ENCODE peak calls at places on chromosomes 1 and 21, in nine cellular contexts. W is HuH-7; N is posterior cingulate gyrus; S is activated CD4-positive, alpha-beta T cell treated with anti-CD3 and anti-CD28 coated beads for 1 hour; A is stimulated activated CD4-positive, alpha-beta T cell treated with anti-CD3 and anti-CD28 coated beads, TNF-alpha, amount 100 ng/mL, for 4 hours; H is activated naive CD4-positive, alpha-beta T cell treated with anti-CD3 and anti-CD28 coated beads, Interleukin-2, amount 50 U/mL, for 16 hours; G is left ventricle myocardium inferior; L is small intestine; I is hippocampal formation. V is an unnamed sample.

GRCh38 chr1:156356875-156357534 is 12.0 kb upstream of the RHBG start:
- DNase-seq in W (peak; percentile 89), I (no peak), L (peak; percentile 81), S (peak; percentile 47), H (peak; percentile 65), N (no peak), A (peak; percentile 23), G (no peak), V (peak; percentile 90)

GRCh38 chr1:197750366-197750765 is 24.9 kb downstream of the DENND1B start:
- DNase-seq in L (no peak), I (no peak), G (no peak), H (no peak), A (no peak), N (no peak), S (no peak), W (no peak), V (no peak)

GRCh38 chr1:186681806-186682205 is 1.6 kb upstream of the PTGS2 start:
- DNase-seq in A (no peak), W (no peak), N (no peak), H (no peak), I (no peak), G (no peak), L (no peak), S (no peak), V (no peak)

GRCh38 chr1:9503001-9503675 is 36.1 kb upstream of the SLC25A33 start:
- DNase-seq in I (peak; percentile 6), N (no peak), L (no peak), A (no peak), S (no peak), W (no peak), H (no peak), G (peak; percentile 23), V (no peak)

GRCh38 chr1:118504231-118504644 is 319.2 kb upstream of the SPAG17 start:
- DNase-seq in S (no peak), N (no peak), I (no peak), L (no peak), G (no peak), W (no peak), A (no peak), H (no peak), V (no peak)

GRCh38 chr1:91948501-91949355 is 473 bp upstream of the BRDT start:
- DNase-seq in S (no peak), W (peak; percentile 96), I (no peak), L (peak; percentile 41), H (no peak), G (no peak), A (no peak), N (no peak), V (no peak)

GRCh38 chr1:47418681-47419272 is 2.7 kb downstream of the FOXE3 start:
- DNase-seq in H (no peak), S (no peak), A (no peak), G (no peak), N (no peak), I (no peak), W (no peak), L (no peak), V (no peak)

GRCh38 chr1:185440877-185441276 is 123.8 kb upstream of the IVNS1ABP start:
- DNase-seq in G (no peak), S (no peak), H (no peak), W (no peak), A (no peak), N (no peak), L (no peak), I (no peak), V (peak; percentile 21)

GRCh38 chr1:16927256-16927655 is 5.5 kb downstream of the CROCC start:
- DNase-seq in G (no peak), S (no peak), A (no peak), L (no peak), H (no peak), N (peak; percentile 71), I (no peak), W (no peak), V (no peak)

GRCh38 chr21:44958471-44959191 is 18.8 kb downstream of the SLX9 start:
- DNase-seq in S (no peak), L (no peak), A (no peak), W (no peak), G (peak; percentile 85), N (peak; percentile 78), H (no peak), I (no peak), V (no peak)

GRCh38 chr1:221074325-221074724 is 195.1 kb downstream of the HLX start:
- DNase-seq in N (no peak), L (no peak), G (no peak), W (no peak), A (no peak), I (no peak), H (no peak), S (no peak), V (no peak)

GRCh38 chr21:15289896-15290841 is 225.4 kb upstream of the NRIP1 start:
- DNase-seq in G (peak; percentile 16), W (peak; percentile 70), H (no peak), I (no peak), S (no peak), L (peak; percentile 86), A (no peak), N (peak; percentile 60), V (peak; percentile 41)

GRCh38 chr1:94920061-94920460 is 6.8 kb downstream of the CNN3 start:
- DNase-seq in S (no peak), W (no peak), N (no peak), L (peak; percentile 39), A (no peak), H (no peak), I (no peak), G (no peak), V (no peak)

GRCh38 chr1:204711947-204712701 is 26.6 kb upstream of the LRRN2 start:
- DNase-seq in L (peak; percentile 60), G (peak; percentile 32), S (no peak), H (no peak), A (no peak), W (no peak), I (no peak), N (peak; percentile 89), V (no peak)

GRCh38 chr1:12475158-12475934 is 142.7 kb downstream of the DHRS3 start:
- DNase-seq in G (no peak), I (no peak), L (peak; percentile 64), H (no peak), W (no peak), S (no peak), N (no peak), A (no peak), V (no peak)

GRCh38 chr1:79322511-79323027 is 316.0 kb upstream of the ADGRL4 start:
- DNase-seq in S (no peak), I (no peak), W (no peak), L (no peak), G (no peak), H (no peak), N (no peak), A (no peak), V (no peak)

GRCh38 chr1:161998811-161999210 is 24.9 kb downstream of the OLFML2B start:
- DNase-seq in S (no peak), N (no peak), A (no peak), L (no peak), I (no peak), H (no peak), W (no peak), G (no peak), V (no peak)

GRCh38 chr1:225857256-225857655 is 24.9 kb downstream of the TMEM63A start:
- DNase-seq in W (no peak), S (no peak), L (no peak), H (no peak), I (peak; percentile 62), N (no peak), G (no peak), A (no peak), V (no peak)

GRCh38 chr1:66605419-66605997 is 71.6 kb downstream of the SGIP1 start:
- DNase-seq in G (no peak), N (no peak), H (no peak), A (no peak), S (no peak), I (no peak), W (no peak), L (no peak), V (no peak)

GRCh38 chr1:68293122-68293521 is 60.8 kb upstream of the WLS start:
- DNase-seq in N (no peak), S (no peak), A (no peak), W (no peak), I (no peak), L (no peak), H (no peak), G (no peak), V (no peak)

GRCh38 chr1:148362930-148363810 is 119.9 kb downstream of the PPIAL4G start:
- DNase-seq in I (no peak), A (no peak), N (no peak), W (no peak), L (peak; percentile 12), S (no peak), H (no peak), G (no peak), V (no peak)

GRCh38 chr1:48931571-48932251 is 155.0 kb upstream of the BEND5 start:
- DNase-seq in A (no peak), L (peak; percentile 14), H (no peak), I (no peak), G (no peak), S (no peak), W (no peak), N (no peak), V (peak; percentile 1)